ENCODE peak calls at places on chromosomes 3 and 15, in nine cellular contexts. L, O, M, J, C, R, G, E and B are unnamed samples.

GRCh38 chr15:56758770-56759449 is 25.6 kb upstream of the ZNF280D start:
- DNase-seq in L (no peak), O (no peak), M (no peak), J (no peak), C (no peak), R (no peak), G (no peak), E (no peak), B (no peak)

GRCh38 chr15:64246364-64247189 is 83.8 kb upstream of the PPIB start:
- DNase-seq in L (no peak), O (no peak), M (no peak), J (peak; percentile 34), C (no peak), R (no peak), G (no peak), E (peak; percentile 43), B (no peak)

GRCh38 chr3:159620281-159620680 is 368.4 kb upstream of the IL12A start:
- DNase-seq in L (no peak), O (no peak), M (no peak), J (no peak), C (no peak), R (no peak), G (no peak), E (no peak), B (no peak)

GRCh38 chr15:29050870-29051269 is 165.1 kb downstream of the APBA2 start:
- DNase-seq in L (no peak), O (no peak), M (no peak), J (no peak), C (no peak), R (no peak), G (no peak), E (no peak), B (no peak)

GRCh38 chr3:23113455-23114171 is 89.5 kb upstream of the UBE2E2 start:
- DNase-seq in L (no peak), O (no peak), M (no peak), J (no peak), C (no peak), R (no peak), G (peak; percentile 16), E (no peak), B (no peak)

GRCh38 chr15:32098033-32098432 is 67.7 kb downstream of the CHRNA7 start:
- DNase-seq in L (peak; percentile 33), O (no peak), M (no peak), J (no peak), C (no peak), R (no peak), G (no peak), E (no peak), B (no peak)

GRCh38 chr3:159257954-159258353 is 456.1 kb downstream of the MFSD1 start:
- DNase-seq in L (no peak), O (no peak), M (no peak), J (no peak), C (no peak), R (no peak), G (no peak), E (no peak), B (no peak)

GRCh38 chr3:105304487-105304886 is 62.2 kb upstream of the ALCAM start:
- DNase-seq in L (no peak), O (no peak), M (no peak), J (no peak), C (no peak), R (no peak), G (no peak), E (no peak), B (no peak)

GRCh38 chr15:60340207-60340921 is 57.4 kb downstream of the ANXA2 start:
- DNase-seq in L (no peak), O (no peak), M (no peak), J (peak; percentile 56), C (no peak), R (no peak), G (no peak), E (no peak), B (no peak)

GRCh38 chr3:149969110-149969944 is 1.4 kb downstream of the PFN2 start:
- DNase-seq in L (peak; percentile 53), O (no peak), M (peak; percentile 86), J (peak; percentile 94), C (peak; percentile 25), R (no peak), G (peak; percentile 47), E (peak; percentile 49), B (no peak)

GRCh38 chr15:69573815-69574472 is 121.3 kb downstream of the RPLP1 start:
- DNase-seq in L (no peak), O (no peak), M (no peak), J (no peak), C (no peak), R (no peak), G (no peak), E (no peak), B (no peak)

GRCh38 chr15:66006986-66007385 is 137.7 kb downstream of the RAB11A start:
- DNase-seq in L (no peak), O (no peak), M (no peak), J (no peak), C (no peak), R (no peak), G (no peak), E (no peak), B (no peak)

GRCh38 chr15:38588672-38589071 is 24.1 kb upstream of the RASGRP1 start:
- DNase-seq in L (no peak), O (no peak), M (no peak), J (no peak), C (no peak), R (no peak), G (no peak), E (no peak), B (no peak)

GRCh38 chr3:37546876-37547275 is 314.8 kb upstream of the CTDSPL start:
- DNase-seq in L (no peak), O (no peak), M (peak; percentile 58), J (peak; percentile 44), C (no peak), R (peak; percentile 3), G (no peak), E (no peak), B (no peak)

GRCh38 chr15:78930577-78931388 is 14.1 kb downstream of the CTSH start:
- DNase-seq in L (no peak), O (peak; percentile 61), M (no peak), J (no peak), C (no peak), R (no peak), G (peak; percentile 58), E (no peak), B (no peak)

GRCh38 chr15:78934063-78935023 is 10.5 kb downstream of the CTSH start:
- DNase-seq in L (no peak), O (peak; percentile 75), M (no peak), J (no peak), C (no peak), R (no peak), G (no peak), E (no peak), B (no peak)

GRCh38 chr15:78931439-78931981 is 13.3 kb downstream of the CTSH start:
- DNase-seq in L (no peak), O (peak; percentile 67), M (no peak), J (no peak), C (no peak), R (no peak), G (no peak), E (no peak), B (no peak)

GRCh38 chr15:78932216-78932808 is 12.5 kb downstream of the CTSH start:
- DNase-seq in L (no peak), O (peak; percentile 63), M (no peak), J (no peak), C (no peak), R (no peak), G (no peak), E (no peak), B (no peak)

GRCh38 chr15:78933187-78934062 is 11.4 kb downstream of the CTSH start:
- DNase-seq in L (no peak), O (peak; percentile 62), M (no peak), J (no peak), C (no peak), R (no peak), G (no peak), E (no peak), B (no peak)
- H3K4me1 ChIP-seq in L (no peaks in the 10 kb centered on the region), O (peaks cover 7% of the 10 kb centered on the region), M (no peaks in the 10 kb centered on the region), J (no peaks in the 10 kb centered on the region), C (peaks cover 77% of the 10 kb centered on the region), R (peaks cover 2% of the 10 kb centered on the region), G (peaks cover 12% of the 10 kb centered on the region), E (no peaks in the 10 kb centered on the region), B (peaks cover 48% of the 10 kb centered on the region)

DNA sequence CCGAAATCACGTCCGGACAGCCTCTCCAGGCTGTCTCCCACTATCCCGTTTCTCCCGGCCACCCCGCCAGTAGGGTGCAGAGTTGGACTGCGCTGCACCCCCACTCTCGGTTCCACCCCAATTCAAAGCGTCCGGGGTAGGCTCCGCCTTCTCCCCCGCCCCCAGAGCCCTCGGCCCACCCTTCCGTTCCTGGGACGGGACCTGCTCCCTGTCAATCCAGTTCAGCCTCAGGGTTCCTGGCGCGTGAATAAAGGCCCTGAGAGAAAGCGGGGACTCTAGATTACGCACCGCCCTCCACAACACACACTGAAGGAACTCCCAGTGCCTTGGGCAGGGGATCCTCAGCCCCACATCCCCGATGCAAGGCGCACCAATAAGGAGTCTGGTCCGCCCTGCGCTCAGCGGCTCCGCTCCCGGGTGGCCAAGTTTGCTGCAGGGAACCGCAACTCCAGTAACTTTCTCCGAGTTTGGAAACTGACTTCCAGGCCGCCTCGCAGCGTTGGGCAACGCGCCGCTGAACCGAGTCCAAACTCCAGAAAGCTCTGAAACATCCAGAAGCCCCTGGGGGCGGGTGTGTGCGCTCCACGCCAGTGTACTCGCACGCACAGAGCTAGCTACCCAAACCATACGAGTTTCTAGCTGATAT is 1.9 kb downstream of the ADAMTS9 start:
- DNase-seq in L (peak; percentile 93), O (peak; percentile 86), M (peak; percentile 95), J (peak; percentile 92), C (peak; percentile 93), R (no peak), G (peak; percentile 90), E (no peak), B (peak; percentile 90)
- TF ChIP-seq CTCF in L (peak; percentile 11), O (no peak), M (peak; percentile 46), J (peak; percentile 54), C (peak; percentile 68), R (no peak), G (peak; percentile 36), E (peak; percentile 47), B (peak; percentile 33)

DNA sequence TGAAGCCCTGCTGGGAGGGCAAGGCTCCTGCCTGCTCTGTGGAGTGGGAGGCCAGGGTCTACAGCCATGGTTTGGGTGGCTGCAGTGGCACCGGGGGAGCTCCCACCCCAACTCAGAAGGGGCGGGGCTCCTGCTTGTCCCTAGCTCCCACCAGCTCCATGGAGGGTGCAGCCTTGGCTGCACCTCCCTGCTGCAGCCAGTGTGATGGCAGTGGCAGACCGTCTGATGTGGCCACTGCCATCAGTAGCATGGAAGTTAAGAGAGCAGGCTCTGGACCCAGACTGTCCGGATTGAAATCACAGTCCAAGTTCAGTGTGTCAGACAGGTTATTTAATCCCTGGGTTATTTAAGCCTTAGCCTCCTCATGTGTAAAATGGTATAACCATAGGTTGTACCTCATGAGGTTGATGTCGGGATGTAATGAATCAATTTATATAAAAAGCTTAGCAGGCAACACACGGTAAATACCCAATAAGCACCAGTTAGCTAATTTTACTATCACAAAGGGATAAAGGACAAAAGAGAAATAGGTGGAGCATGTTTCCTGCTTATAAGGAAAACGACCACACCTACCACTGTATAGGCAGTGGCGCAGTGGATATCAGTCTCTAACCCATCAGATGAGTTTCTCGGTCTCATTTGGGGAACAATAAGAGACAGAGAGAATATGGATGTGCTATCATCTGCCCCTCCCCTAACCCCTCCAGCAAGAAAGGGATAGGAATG is 13.1 kb upstream of the NR1I2 start:
- DNase-seq in L (no peak), O (no peak), M (no peak), J (no peak), C (no peak), R (no peak), G (no peak), E (no peak), B (no peak)
- H3K27ac ChIP-seq in L (peak overlapping the region; percentile 52), O (no peak overlapping the region), M (no peak overlapping the region), J (no peak overlapping the region), C (no peak overlapping the region), R (no peak overlapping the region), G (no peak overlapping the region), E (no peak overlapping the region), B (no peak overlapping the region)

GRCh38 chr3:183265157-183265642 is 12.1 kb downstream of the B3GNT5 start:
- DNase-seq in L (no peak), O (no peak), M (peak; percentile 82), J (peak; percentile 78), C (peak; percentile 32), R (no peak), G (no peak), E (no peak), B (no peak)
- H3K4me1 ChIP-seq in L (peaks cover 15% of the 10 kb centered on the region), O (no peaks in the 10 kb centered on the region), M (peaks cover 35% of the 10 kb centered on the region), J (peaks cover 54% of the 10 kb centered on the region), C (peaks cover 13% of the 10 kb centered on the region), R (peaks cover 5% of the 10 kb centered on the region), G (peaks cover 53% of the 10 kb centered on the region), E (peaks cover 18% of the 10 kb centered on the region), B (peaks cover 53% of the 10 kb centered on the region)